ENCODE peak calls at places on chromosomes 11 and 22, in six cellular contexts. B is ovary, F is colonic mucosa, G is neuronal stem cell, L is brain microvascular endothelial cell, C is aorta. H is an unnamed sample.

GRCh38 chr11:134101292-134101691 is 32.4 kb downstream of the JAM3 start:
- DNase-seq in F (no peak), L (peak; percentile 12), B (no peak), G (no peak), C (no peak), H (no peak)

GRCh38 chr11:58659910-58660570 is 37.6 kb downstream of the CNTF start:
- DNase-seq in L (no peak), F (no peak), B (no peak), G (no peak), C (no peak), H (no peak)

GRCh38 chr11:2208691-2209369 is 37.2 kb upstream of the TH start:
- DNase-seq in L (no peak), B (no peak), G (no peak), C (no peak), F (peak; percentile 27), H (no peak)

GRCh38 chr11:81197396-81197795 is 1536.3 kb downstream of the FAM181B start:
- DNase-seq in F (no peak), C (no peak), B (no peak), L (no peak), G (no peak), H (no peak)

GRCh38 chr11:10542776-10543175 is 1.8 kb upstream of the RNF141 start:
- DNase-seq in F (no peak), L (no peak), B (no peak), G (no peak), C (no peak), H (no peak)

GRCh38 chr22:46547179-46547882 is 9.9 kb upstream of the CELSR1 start:
- DNase-seq in G (no peak), F (no peak), B (no peak), C (peak; percentile 85), L (peak; percentile 64), H (no peak)

GRCh38 chr22:37804886-37805857 is 2.6 kb upstream of the GCAT start:
- DNase-seq in F (peak; percentile 93), L (peak; percentile 73), B (peak; percentile 90), C (peak; percentile 94), G (no peak), H (peak; percentile 83)

GRCh38 chr22:40178417-40179409 is 988 bp downstream of the TNRC6B start:
- DNase-seq in C (no peak), F (peak; percentile 71), G (peak; percentile 62), B (no peak), L (peak; percentile 31), H (peak; percentile 27)

GRCh38 chr11:134742956-134743808 is 331.1 kb upstream of the B3GAT1 start:
- DNase-seq in C (no peak), F (no peak), L (peak; percentile 13), G (no peak), B (no peak), H (no peak)

GRCh38 chr11:122751298-122752070 is 86.8 kb upstream of the CRTAM start:
- DNase-seq in B (no peak), F (no peak), G (no peak), L (no peak), C (no peak), H (no peak)

GRCh38 chr11:34977039-34977906 is 60.9 kb downstream of the PDHX start:
- DNase-seq in C (no peak), L (peak; percentile 40), G (no peak), F (no peak), B (no peak), H (no peak)

GRCh38 chr11:202490-202889 is 4.7 kb downstream of the BET1L start:
- DNase-seq in F (no peak), C (no peak), L (no peak), G (no peak), B (peak; percentile 17), H (no peak)

GRCh38 chr11:105181100-105181499 is 41.5 kb upstream of the CARD18 start:
- DNase-seq in G (no peak), B (no peak), C (no peak), L (peak; percentile 81), F (no peak), H (no peak)

GRCh38 chr11:63142459-63142858 is 1.6 kb downstream of the SLC22A24 start:
- DNase-seq in C (no peak), L (no peak), G (no peak), B (no peak), F (no peak), H (no peak)

GRCh38 chr11:71452354-71453020 is 516 bp upstream of the NADSYN1 start:
- DNase-seq in B (no peak), G (no peak), C (peak; percentile 80), F (peak; percentile 63), L (peak; percentile 37), H (no peak)

GRCh38 chr11:33476945-33477584 is 219.9 kb downstream of the HIPK3 start:
- DNase-seq in L (peak; percentile 23), F (no peak), G (no peak), B (no peak), C (no peak), H (no peak)

GRCh38 chr11:71448257-71449161 is at the start of gene DHCR7:
- DNase-seq in G (peak; percentile 95), L (peak; percentile 96), F (peak; percentile 97), B (peak; percentile 97), C (peak; percentile 97), H (peak; percentile 96)

GRCh38 chr11:47373876-47374820 is 4.2 kb downstream of the SPI1 start:
- DNase-seq in B (peak; percentile 89), G (peak; percentile 61), L (peak; percentile 64), F (peak; percentile 83), C (peak; percentile 89), H (peak; percentile 71)
- H3K27ac ChIP-seq in B (no peak overlapping the region), G (no peak overlapping the region), L (no peak overlapping the region), F (no peak overlapping the region), C (no peak overlapping the region), H (peak overlapping the region; percentile 48)

GRCh38 chr11:8712506-8712905 is 29.9 kb downstream of the RPL27A start:
- DNase-seq in L (no peak), G (no peak), B (no peak), C (no peak), F (no peak), H (no peak)

GRCh38 chr11:8707541-8708270 is 25.1 kb downstream of the RPL27A start:
- DNase-seq in G (no peak), C (peak; percentile 73), L (no peak), F (no peak), B (peak; percentile 62), H (peak; percentile 30)

GRCh38 chr11:8711895-8712442 is 29.4 kb downstream of the RPL27A start:
- DNase-seq in L (no peak), B (no peak), F (no peak), G (no peak), C (no peak), H (no peak)

GRCh38 chr11:8709002-8709672 is 26.5 kb downstream of the RPL27A start:
- DNase-seq in C (peak; percentile 96), G (no peak), B (peak; percentile 84), L (no peak), F (peak; percentile 61), H (peak; percentile 54)

DNA sequence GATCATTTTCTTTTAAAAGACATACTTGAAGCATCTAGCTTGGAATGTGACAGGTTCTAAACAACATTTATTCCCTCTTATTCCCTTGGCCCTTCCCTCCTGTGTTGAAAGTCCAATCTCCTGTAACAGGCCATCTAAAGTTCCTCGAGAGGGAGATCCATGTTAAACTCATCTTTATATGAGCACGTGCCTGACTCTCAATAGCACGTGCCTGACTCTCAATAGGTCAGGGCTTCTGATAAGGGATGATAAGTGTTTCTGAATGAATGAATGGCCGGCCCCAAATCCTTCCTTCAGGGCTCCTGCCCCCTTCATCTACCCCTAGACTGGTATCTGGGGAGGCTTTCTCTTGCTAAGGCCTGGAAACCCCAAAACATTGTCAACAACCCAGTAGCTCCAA is 27.2 kb downstream of the RPL27A start:
- DNase-seq in F (no peak), C (no peak), L (no peak), B (no peak), G (no peak), H (no peak)
- H3K27ac ChIP-seq in F (peak overlapping the region; percentile 69), C (peak overlapping the region; percentile 53), L (no peak overlapping the region), B (peak overlapping the region; percentile 76), G (no peak overlapping the region), H (peak overlapping the region; percentile 2)

GRCh38 chr11:85647078-85647477 is 689 bp upstream of the TMEM126A start:
- DNase-seq in B (no peak), C (no peak), F (no peak), G (no peak), L (no peak), H (no peak)

GRCh38 chr11:85651118-85651517 is 3.4 kb downstream of the TMEM126A start:
- DNase-seq in G (no peak), F (no peak), C (no peak), B (no peak), L (no peak), H (no peak)

GRCh38 chr11:85653048-85653447 is 5.3 kb downstream of the TMEM126A start:
- DNase-seq in L (no peak), F (no peak), C (no peak), G (no peak), B (no peak), H (no peak)

GRCh38 chr11:85643255-85643654 is 4.5 kb upstream of the TMEM126A start:
- DNase-seq in C (no peak), F (no peak), G (no peak), B (peak; percentile 43), L (no peak), H (no peak)

DNA sequence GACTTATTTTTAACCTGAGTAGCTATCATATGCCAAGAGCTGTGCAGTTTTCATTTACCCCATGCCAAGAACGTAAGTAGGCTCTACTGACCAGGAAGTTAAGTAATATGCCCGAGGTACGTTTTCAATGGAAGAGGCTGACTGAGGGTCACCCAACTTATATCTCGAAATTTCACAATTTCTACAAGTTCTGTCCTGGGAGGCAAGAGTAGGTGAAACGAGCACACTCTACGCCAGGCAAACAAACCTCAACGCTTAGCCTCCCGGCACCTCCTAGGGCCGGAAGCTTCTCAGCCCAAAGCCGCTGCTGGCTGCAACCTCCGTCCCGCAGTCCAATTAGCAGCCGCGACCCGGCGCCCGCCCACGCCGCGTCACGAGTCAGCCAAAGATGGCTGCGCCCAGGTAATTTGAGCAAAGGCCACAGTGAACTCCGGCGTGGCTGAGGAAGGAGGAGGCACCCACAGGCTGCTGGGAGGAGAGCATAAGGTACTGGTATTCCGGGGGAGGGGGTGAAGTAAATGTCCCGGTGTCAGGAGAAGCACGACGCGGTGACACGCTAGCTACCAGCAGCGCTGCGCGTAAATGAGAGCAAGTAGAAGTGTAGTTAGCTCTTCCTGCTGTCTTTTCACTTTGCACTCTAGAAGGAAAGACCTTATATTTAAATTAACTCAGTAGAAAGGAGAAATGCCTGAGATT is at the start of gene TMEM126A:
- DNase-seq in F (peak; percentile 93), B (peak; percentile 84), G (peak; percentile 78), L (peak; percentile 79), C (peak; percentile 93), H (peak; percentile 63)
- H3K27ac ChIP-seq in F (peak within 1 kb of the TSS; percentile 84), B (peak within 1 kb of the TSS; percentile 66), G (peak within 1 kb of the TSS; percentile 65), L (peak within 1 kb of the TSS; percentile 77), C (no peak within 1 kb of the TSS), H (peak within 1 kb of the TSS; percentile 54)

DNA sequence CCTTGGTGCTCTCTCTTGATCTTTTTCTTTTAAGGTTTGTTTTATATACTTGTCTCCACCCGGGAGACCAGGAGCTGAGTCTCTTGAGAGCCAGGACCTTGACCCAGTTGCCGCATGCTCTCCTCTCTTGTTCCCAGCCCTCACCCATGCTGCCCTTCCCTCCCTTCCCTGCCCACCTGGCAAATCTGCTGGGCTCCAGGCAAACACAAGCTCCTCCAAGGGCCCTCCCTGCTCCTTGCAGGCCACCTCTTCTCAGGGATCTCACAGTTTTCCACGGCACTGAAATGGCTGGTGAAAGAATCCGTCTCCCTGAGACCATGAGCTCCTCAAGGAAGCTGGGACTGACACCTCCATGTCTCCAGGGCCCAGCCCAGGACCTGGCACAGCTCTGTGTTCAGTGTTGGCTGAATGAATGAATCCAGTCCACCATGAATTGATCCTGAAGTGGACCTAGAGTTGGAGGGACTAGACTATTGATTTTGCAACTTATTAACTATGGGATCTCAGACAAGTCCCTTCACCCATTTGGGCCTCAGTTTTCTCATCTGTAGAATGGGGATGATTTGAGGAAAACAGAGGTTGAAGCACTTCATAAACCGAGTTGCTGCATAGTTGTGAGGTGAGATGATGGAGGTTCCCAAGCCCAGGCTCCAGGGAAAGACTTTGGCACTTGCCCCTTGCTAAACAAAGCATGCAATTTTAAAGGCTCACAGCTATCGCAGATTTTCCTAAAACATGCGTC is 25.1 kb upstream of the FBLN1 start:
- DNase-seq in L (no peak), G (no peak), C (no peak), F (no peak), B (peak; percentile 14), H (no peak)
- H3K27ac ChIP-seq in L (peak overlapping the region; percentile 36), G (no peak overlapping the region), C (no peak overlapping the region), F (no peak overlapping the region), B (no peak overlapping the region), H (no peak overlapping the region)

H was measured in substantia nigra.